ENCODE peak calls at places on chromosome 18, in ten cellular contexts. V is choroid plexus epithelial cell, N is GF-D8, G is Right ventricle myocardium superior, R is GM12892, Z is NCI-H524 treated with DMSO at 0.1 percent for 48 hours, C is Calu3, Y is endodermal cell, W is NCI-H1436 treated with DMSO at 0.1 percent for 48 hours, U is AG10803. T is an unnamed sample.

GRCh38 chr18:39188278-39188677 is 1622.7 kb upstream of the CELF4 start:
- DNase-seq in N (no peak), U (no peak), R (no peak), W (no peak), G (no peak), C (no peak), Z (no peak), Y (peak), V (no peak), T (no peak)

GRCh38 chr18:10128906-10129305 is 215.1 kb downstream of the VAPA start:
- DNase-seq in W (no peak), N (no peak), R (no peak), U (peak), G (no peak), C (no peak), V (no peak), Z (no peak), Y (no peak), T (no peak)

GRCh38 chr18:75407468-75408437 is 19.8 kb downstream of the SMIM21 start:
- DNase-seq in U (peak), Z (no peak), W (no peak), G (no peak), V (peak), C (no peak), R (no peak), Y (peak), N (no peak), T (peak)

GRCh38 chr18:44799422-44800421 is 119.0 kb downstream of the SETBP1 start:
- DNase-seq in Y (peak), U (no peak), N (no peak), R (no peak), V (no peak), C (no peak), G (no peak), Z (no peak), W (no peak), T (no peak)

GRCh38 chr18:69787825-69788547 is 159.7 kb downstream of the CD226 start:
- DNase-seq in R (no peak), N (no peak), V (peak), G (no peak), C (peak), U (peak), Y (no peak), Z (no peak), W (no peak), T (no peak)

GRCh38 chr18:35458677-35459441 is 38.9 kb downstream of the INO80C start:
- DNase-seq in N (peak), U (peak), Z (no peak), G (peak), C (peak), W (no peak), Y (peak), R (no peak), V (peak), T (no peak)

GRCh38 chr18:59639821-59640220 is 57.4 kb downstream of the CCBE1 start:
- DNase-seq in Y (no peak), U (no peak), C (no peak), W (no peak), V (no peak), Z (no peak), R (no peak), N (no peak), G (no peak), T (no peak)

GRCh38 chr18:1018211-1018651 is 113.6 kb downstream of the ADCYAP1 start:
- DNase-seq in V (peak), U (peak), Z (peak), N (no peak), R (no peak), C (no peak), Y (no peak), G (no peak), W (peak), T (no peak)

GRCh38 chr18:8858888-8859511 is 153.6 kb downstream of the MTCL1 start:
- DNase-seq in N (no peak), V (peak), C (peak), Z (no peak), W (no peak), R (no peak), U (peak), Y (no peak), G (no peak), T (no peak)

GRCh38 chr18:45962461-45962860 is 4.7 kb downstream of the EPG5 start:
- DNase-seq in C (peak), U (peak), Y (no peak), R (no peak), G (no peak), Z (no peak), N (peak), V (peak), W (no peak), T (no peak)

GRCh38 chr18:76491801-76492668 is 3.0 kb downstream of the ZNF516 start:
- DNase-seq in W (no peak), R (no peak), Y (peak), N (no peak), C (peak), Z (no peak), U (no peak), G (peak), V (peak), T (peak)

GRCh38 chr18:74013955-74014354 is 133.7 kb downstream of the FBXO15 start:
- DNase-seq in Y (no peak), U (peak), R (no peak), N (no peak), C (no peak), Z (no peak), V (peak), G (no peak), W (no peak), T (no peak)

GRCh38 chr18:70426818-70427217 is 138.0 kb downstream of the SOCS6 start:
- DNase-seq in C (no peak), U (no peak), Y (no peak), V (no peak), W (no peak), G (no peak), Z (no peak), R (no peak), N (no peak), T (no peak)

GRCh38 chr18:26804474-26804873 is 61.0 kb downstream of the AQP4 start:
- DNase-seq in R (no peak), Y (peak), N (no peak), W (no peak), Z (no peak), G (peak), U (no peak), V (peak), C (peak), T (peak)

GRCh38 chr18:34773378-34773777 is 63.3 kb downstream of the DTNA start:
- DNase-seq in R (no peak), Z (no peak), C (no peak), U (peak), N (no peak), V (no peak), W (no peak), Y (no peak), G (no peak), T (no peak)

GRCh38 chr18:27331606-27332005 is 146.5 kb upstream of the CHST9 start:
- DNase-seq in Z (no peak), V (no peak), C (no peak), G (no peak), U (no peak), W (no peak), Y (no peak), N (no peak), R (no peak), T (no peak)

GRCh38 chr18:73151086-73151485 is 283.3 kb upstream of the NETO1 start:
- DNase-seq in N (no peak), C (no peak), R (no peak), Y (no peak), G (no peak), V (no peak), U (no peak), Z (no peak), W (no peak), T (no peak)

GRCh38 chr18:37334494-37335125 is 231.0 kb downstream of the CELF4 start:
- DNase-seq in Z (no peak), R (no peak), C (no peak), Y (no peak), N (no peak), U (peak), W (no peak), G (no peak), V (peak), T (no peak)

GRCh38 chr18:69839989-69840388 is 107.7 kb downstream of the CD226 start:
- DNase-seq in W (no peak), Z (no peak), G (no peak), Y (no peak), U (no peak), C (no peak), N (no peak), V (no peak), R (no peak), T (no peak)

GRCh38 chr18:34342960-34343359 is 118.2 kb upstream of the NOL4 start:
- DNase-seq in V (peak), Z (no peak), Y (no peak), R (no peak), N (no peak), C (no peak), G (no peak), W (no peak), U (peak), T (no peak)

GRCh38 chr18:22278798-22279197 is 109.4 kb downstream of the GATA6 start:
- DNase-seq in W (no peak), R (no peak), G (no peak), C (no peak), N (no peak), Y (no peak), Z (no peak), U (no peak), V (no peak), T (no peak)

GRCh38 chr18:11676867-11677266 is 12.2 kb upstream of the GNAL start:
- DNase-seq in U (no peak), Y (peak), Z (no peak), W (no peak), G (no peak), R (no peak), N (no peak), C (no peak), V (peak), T (no peak)

GRCh38 chr18:47737198-47737830 is 193.1 kb downstream of the SMAD2 start:
- DNase-seq in R (no peak), C (no peak), G (no peak), U (no peak), Z (no peak), N (no peak), W (no peak), V (no peak), Y (peak), T (no peak)

GRCh38 chr18:23106575-23106974 is 28.7 kb upstream of the CABLES1 start:
- DNase-seq in C (peak), N (no peak), R (no peak), U (peak), Z (no peak), G (no peak), Y (no peak), W (no peak), V (peak), T (no peak)

GRCh38 chr18:227902-228301 is 39.9 kb downstream of the THOC1 start:
- DNase-seq in N (no peak), Y (no peak), V (no peak), C (no peak), R (no peak), U (no peak), W (no peak), Z (no peak), G (no peak), T (no peak)

GRCh38 chr18:45046226-45046625 is 365.5 kb downstream of the SETBP1 start:
- DNase-seq in Z (no peak), V (no peak), W (no peak), N (no peak), R (no peak), Y (no peak), U (no peak), C (no peak), G (no peak), T (no peak)

GRCh38 chr18:12155996-12156395 is 62.4 kb downstream of the ANKRD62 start:
- DNase-seq in V (no peak), W (no peak), R (no peak), C (no peak), G (no peak), N (no peak), Y (no peak), Z (no peak), U (peak), T (no peak)

GRCh38 chr18:74598350-74599001 is 806 bp downstream of the ZNF407 start:
- DNase-seq in Y (peak), W (no peak), V (peak), N (peak), U (peak), G (peak), R (peak), Z (peak), C (peak), T (peak)

T was measured in WTC11.